ENCODE peak calls at places on chromosomes 12 and 14, in eight cellular contexts. Z is sigmoid colon; R is heart right ventricle; O is naive thymus-derived CD4-positive, alpha-beta T cell; H is upper lobe of right lung; V is neural progenitor cell; L is mammary epithelial cell; I is CD8-positive, alpha-beta T cell. F is an unnamed sample.

GRCh38 chr12:38890102-38890501 is 15.3 kb downstream of the CPNE8 start:
- DNase-seq in O (no peak), Z (no peak), I (no peak), V (no peak), L (no peak), R (no peak), H (no peak), F (no peak)

GRCh38 chr12:11622774-11623375 is 26.6 kb upstream of the ETV6 start:
- DNase-seq in O (no peak), R (no peak), Z (no peak), V (no peak), L (no peak), H (no peak), I (no peak), F (no peak)

GRCh38 chr14:63761356-63762117 is 33.7 kb upstream of the SGPP1 start:
- DNase-seq in R (no peak), V (no peak), I (no peak), H (no peak), L (no peak), O (no peak), Z (no peak), F (no peak)

GRCh38 chr12:47219243-47219642 is 139.5 kb upstream of the AMIGO2 start:
- DNase-seq in O (no peak), I (no peak), H (no peak), L (peak; percentile 39), R (no peak), Z (no peak), V (no peak), F (no peak)

GRCh38 chr12:121628037-121628436 is 1.7 kb downstream of the ORAI1 start:
- DNase-seq in I (peak; percentile 27), O (no peak), H (no peak), L (no peak), R (no peak), V (no peak), Z (no peak), F (peak; percentile 50)

GRCh38 chr14:34628681-34629135 is 1.2 kb downstream of the SNX6 start:
- DNase-seq in O (peak; percentile 48), R (no peak), V (peak; percentile 2), I (peak; percentile 32), Z (no peak), H (no peak), L (no peak), F (peak; percentile 48)

GRCh38 chr14:76924363-76925151 is 98.3 kb downstream of the LRRC74A start:
- DNase-seq in O (peak; percentile 72), R (no peak), L (no peak), I (peak; percentile 51), V (peak; percentile 83), Z (no peak), H (no peak), F (peak; percentile 40)

GRCh38 chr14:101033446-101034165 is 130.1 kb upstream of the RTL1 start:
- DNase-seq in H (peak; percentile 45), O (no peak), Z (peak; percentile 29), I (no peak), R (no peak), V (no peak), L (no peak), F (no peak)

GRCh38 chr12:120843472-120843871 is 60.7 kb downstream of the SPPL3 start:
- DNase-seq in Z (no peak), L (no peak), I (no peak), O (no peak), R (no peak), V (no peak), H (no peak), F (no peak)

GRCh38 chr12:110857528-110857927 is 10.7 kb downstream of the CCDC63 start:
- DNase-seq in H (no peak), V (peak; percentile 63), O (no peak), R (no peak), I (no peak), L (no peak), Z (no peak), F (no peak)

GRCh38 chr12:8644345-8645248 is 18.0 kb downstream of the MFAP5 start:
- DNase-seq in O (peak; percentile 21), Z (no peak), I (peak; percentile 40), H (no peak), V (no peak), L (peak; percentile 68), R (no peak), F (peak; percentile 65)

GRCh38 chr14:71698027-71698426 is 234.2 kb upstream of the RGS6 start:
- DNase-seq in V (no peak), I (no peak), R (no peak), O (no peak), H (no peak), L (no peak), Z (no peak), F (no peak)

GRCh38 chr14:38206689-38207088 is 1.0 kb upstream of the SSTR1 start:
- DNase-seq in L (no peak), O (no peak), Z (no peak), R (no peak), V (no peak), H (no peak), I (no peak), F (no peak)

GRCh38 chr14:92352158-92352985 is 29.4 kb downstream of the SLC24A4 start:
- DNase-seq in R (no peak), H (no peak), L (peak; percentile 4), Z (no peak), O (no peak), I (peak; percentile 14), V (peak; percentile 53), F (no peak)

GRCh38 chr12:119230804-119231203 is 52.1 kb downstream of the HSPB8 start:
- DNase-seq in O (no peak), R (no peak), Z (no peak), H (no peak), I (no peak), V (no peak), L (no peak), F (no peak)

GRCh38 chr14:100025111-100025510 is 40.1 kb upstream of the EVL start:
- DNase-seq in Z (no peak), H (peak; percentile 70), R (no peak), L (peak; percentile 37), O (peak; percentile 16), V (peak; percentile 57), I (peak; percentile 10), F (no peak)

GRCh38 chr14:71372411-71372838 is 465.2 kb downstream of the PCNX1 start:
- DNase-seq in V (no peak), R (no peak), L (peak; percentile 96), Z (no peak), O (no peak), H (no peak), I (no peak), F (no peak)

GRCh38 chr12:6708968-6709394 is 8.4 kb upstream of the PIANP start:
- DNase-seq in L (no peak), I (peak; percentile 22), V (no peak), O (no peak), R (no peak), H (no peak), Z (no peak), F (peak; percentile 21)

GRCh38 chr12:71610036-71610795 is 53.4 kb downstream of the ZFC3H1 start:
- DNase-seq in O (peak; percentile 8), V (no peak), Z (no peak), H (no peak), I (no peak), R (no peak), L (no peak), F (peak; percentile 1)

GRCh38 chr12:130713581-130713991 is 2.5 kb downstream of the RIMBP2 start:
- DNase-seq in Z (peak; percentile 56), L (no peak), R (no peak), O (no peak), I (no peak), H (no peak), V (no peak), F (no peak)
- H3K27me3 ChIP-seq in Z (peaks cover 39% of the 10 kb centered on the region), L (peaks cover 17% of the 10 kb centered on the region), R (peaks cover 58% of the 10 kb centered on the region), O (no peaks in the 10 kb centered on the region), I (peaks cover 4% of the 10 kb centered on the region), H (peaks cover 38% of the 10 kb centered on the region), V (peaks cover 76% of the 10 kb centered on the region), F (no peaks in the 10 kb centered on the region)

GRCh38 chr12:2982361-2982760 is 23.2 kb downstream of the TEAD4 start:
- DNase-seq in Z (no peak), I (no peak), V (no peak), R (no peak), O (no peak), L (no peak), H (no peak), F (no peak)
- H3K4me1 ChIP-seq in Z (no peaks in the 10 kb centered on the region), I (no peaks in the 10 kb centered on the region), V (peaks cover 4% of the 10 kb centered on the region), R (no peaks in the 10 kb centered on the region), O (no peaks in the 10 kb centered on the region), L (no peaks in the 10 kb centered on the region), H (no peaks in the 10 kb centered on the region), F (no peaks in the 10 kb centered on the region)

DNA sequence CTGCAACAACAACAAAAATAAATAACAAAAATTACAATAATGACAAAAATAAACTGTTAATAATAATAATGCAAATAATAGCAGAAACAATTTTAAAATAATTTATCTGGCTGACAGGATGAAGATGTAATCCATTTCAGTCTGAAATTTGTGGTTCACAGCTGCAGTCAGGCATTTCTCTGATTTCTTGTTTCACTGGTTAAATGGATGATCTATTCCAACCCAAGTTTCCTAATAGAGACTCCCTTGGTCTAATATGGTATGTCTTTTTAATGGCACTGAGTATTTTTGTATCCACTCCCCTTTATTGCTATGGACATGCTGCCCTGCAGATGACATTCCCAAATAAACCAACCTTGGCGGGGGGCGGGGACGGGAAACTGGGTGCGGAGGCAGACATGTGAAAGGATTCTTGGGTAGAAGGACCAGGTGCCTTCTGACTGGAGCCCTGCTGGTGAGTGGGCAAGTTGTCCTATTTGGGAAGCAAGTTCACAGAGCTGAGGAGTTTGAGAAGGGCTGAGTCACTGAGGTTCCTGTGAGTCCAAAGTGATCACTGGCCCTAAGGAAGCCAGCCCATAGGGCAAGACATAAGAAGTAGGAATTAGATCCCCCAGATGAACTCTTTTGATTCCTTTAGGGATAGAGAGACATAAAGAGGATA is 14.4 kb downstream of the FOXG1 start:
- DNase-seq in H (no peak), Z (no peak), I (no peak), L (no peak), O (no peak), R (no peak), V (peak; percentile 20), F (no peak)
- H3K27ac ChIP-seq in H (no peak overlapping the region), Z (no peak overlapping the region), I (no peak overlapping the region), L (no peak overlapping the region), O (no peak overlapping the region), R (no peak overlapping the region), V (no peak overlapping the region), F (no peak overlapping the region)

DNA sequence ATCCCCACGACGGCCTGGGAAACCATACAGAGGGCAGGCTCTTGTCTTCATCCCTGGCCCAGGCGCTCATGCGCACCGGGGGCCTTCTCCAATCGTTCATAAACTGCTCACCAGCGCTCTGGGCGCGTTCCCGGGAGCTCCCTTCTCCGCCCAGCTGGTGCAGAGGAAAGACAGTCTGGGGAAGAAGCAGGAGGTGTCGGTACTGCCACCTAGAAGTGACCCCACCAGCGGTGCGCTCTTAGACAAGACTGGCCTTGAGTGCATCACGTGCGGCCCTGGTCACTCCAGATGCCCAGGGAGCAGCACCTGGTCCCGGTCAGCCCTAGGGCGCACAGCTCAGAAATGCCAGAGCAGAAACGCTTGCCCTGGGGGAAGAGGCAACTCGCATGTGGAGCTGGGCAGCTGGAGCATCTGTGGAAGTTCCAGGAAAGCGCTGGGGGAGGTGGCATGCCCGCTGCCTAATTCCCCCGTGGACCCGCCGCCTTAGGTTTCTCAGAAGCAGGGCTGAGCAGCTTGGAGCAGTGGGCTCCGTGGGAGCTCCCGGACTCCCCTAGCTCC is 2.5 kb downstream of the GSC start:
- DNase-seq in Z (no peak), R (no peak), O (no peak), I (no peak), L (no peak), H (no peak), V (peak; percentile 57), F (no peak)
- H3K27me3 ChIP-seq in Z (peaks cover 55% of the 10 kb centered on the region), R (peaks cover 100% of the 10 kb centered on the region), O (peaks cover 12% of the 10 kb centered on the region), I (peaks cover 18% of the 10 kb centered on the region), L (peaks cover 54% of the 10 kb centered on the region), H (peaks cover 95% of the 10 kb centered on the region), V (peaks cover 100% of the 10 kb centered on the region), F (peaks cover 35% of the 10 kb centered on the region)

F was measured in CD4-positive, alpha-beta memory T cell.